ENCODE peak calls at places on chromosomes 12 and 14, in ten cellular contexts. C, A, Y, E, W, B, H, M, S and I are unnamed samples.

GRCh38 chr12:10732554-10732953 is 9.4 kb upstream of the YBX3 start:
- DNase-seq in C (no peak), A (no peak), Y (no peak), E (no peak), W (no peak), B (no peak), H (no peak), M (no peak), S (no peak), I (no peak)

GRCh38 chr14:92520102-92520651 is 6.6 kb downstream of the RIN3 start:
- DNase-seq in C (no peak), A (no peak), Y (no peak), E (no peak), W (no peak), B (no peak), H (no peak), M (no peak), S (no peak), I (no peak)

GRCh38 chr12:61097991-61098580 is 1162.1 kb upstream of the USP15 start:
- DNase-seq in C (no peak), A (no peak), Y (no peak), E (no peak), W (no peak), B (no peak), H (no peak), M (no peak), S (no peak), I (no peak)

GRCh38 chr14:27528328-27528727 is 930.5 kb upstream of the NOVA1 start:
- DNase-seq in C (no peak), A (no peak), Y (no peak), E (no peak), W (no peak), B (no peak), H (no peak), M (no peak), S (no peak), I (no peak)

GRCh38 chr12:105995986-105996385 is 142.8 kb downstream of the NUAK1 start:
- DNase-seq in C (no peak), A (no peak), Y (no peak), E (no peak), W (no peak), B (no peak), H (peak; percentile 41), M (no peak), S (no peak), I (no peak)

GRCh38 chr14:100621806-100622205 is 34.6 kb upstream of the BEGAIN start:
- DNase-seq in C (no peak), A (no peak), Y (no peak), E (peak; percentile 15), W (no peak), B (no peak), H (no peak), M (peak; percentile 46), S (no peak), I (no peak)

GRCh38 chr12:31324845-31325523 is 966 bp downstream of the SINHCAF start:
- DNase-seq in C (no peak), A (no peak), Y (no peak), E (no peak), W (peak; percentile 53), B (peak; percentile 59), H (peak; percentile 49), M (peak; percentile 80), S (peak; percentile 60), I (peak; percentile 54)

GRCh38 chr14:101962503-101962874 is 1.9 kb upstream of the DYNC1H1 start:
- DNase-seq in C (no peak), A (peak; percentile 70), Y (peak; percentile 48), E (peak; percentile 21), W (no peak), B (no peak), H (peak; percentile 93), M (peak; percentile 76), S (peak; percentile 92), I (peak; percentile 81)

GRCh38 chr14:55104051-55104954 is 24.7 kb upstream of the LGALS3 start:
- DNase-seq in C (no peak), A (no peak), Y (no peak), E (no peak), W (no peak), B (no peak), H (no peak), M (peak; percentile 46), S (no peak), I (no peak)

GRCh38 chr12:111093428-111094142 is 173.2 kb upstream of the MYL2 start:
- DNase-seq in C (no peak), A (no peak), Y (no peak), E (no peak), W (no peak), B (peak; percentile 75), H (no peak), M (no peak), S (no peak), I (no peak)

GRCh38 chr14:37230551-37231194 is 32.9 kb downstream of the MIPOL1 start:
- DNase-seq in C (no peak), A (no peak), Y (no peak), E (peak; percentile 48), W (no peak), B (peak; percentile 50), H (peak; percentile 77), M (no peak), S (no peak), I (no peak)

GRCh38 chr12:89682284-89682683 is 26.4 kb downstream of the ATP2B1 start:
- DNase-seq in C (no peak), A (no peak), Y (no peak), E (no peak), W (no peak), B (no peak), H (no peak), M (no peak), S (no peak), I (no peak)

GRCh38 chr14:98685725-98686124 is 586.3 kb downstream of the BCL11B start:
- DNase-seq in C (no peak), A (no peak), Y (no peak), E (no peak), W (no peak), B (no peak), H (no peak), M (no peak), S (no peak), I (no peak)
- H3K4me1 ChIP-seq in C (no peaks in the 10 kb centered on the region), A (no peaks in the 10 kb centered on the region), Y (no peaks in the 10 kb centered on the region), E (no peaks in the 10 kb centered on the region), W (no peaks in the 10 kb centered on the region), B (no peaks in the 10 kb centered on the region), H (no peaks in the 10 kb centered on the region), M (no peaks in the 10 kb centered on the region), S (no peaks in the 10 kb centered on the region), I (no peaks in the 10 kb centered on the region)

GRCh38 chr12:114679452-114679875 is 4.5 kb downstream of the TBX3 start:
- DNase-seq in C (no peak), A (no peak), Y (no peak), E (no peak), W (no peak), B (no peak), H (peak; percentile 71), M (no peak), S (no peak), I (no peak)

GRCh38 chr12:114680498-114681148 is 3.4 kb downstream of the TBX3 start:
- DNase-seq in C (no peak), A (no peak), Y (no peak), E (no peak), W (no peak), B (no peak), H (no peak), M (no peak), S (no peak), I (no peak)

GRCh38 chr12:114679942-114680341 is 4.0 kb downstream of the TBX3 start:
- DNase-seq in C (no peak), A (no peak), Y (no peak), E (no peak), W (no peak), B (no peak), H (no peak), M (no peak), S (no peak), I (no peak)

GRCh38 chr12:114678028-114678427 is 5.9 kb downstream of the TBX3 start:
- DNase-seq in C (no peak), A (no peak), Y (no peak), E (no peak), W (no peak), B (no peak), H (no peak), M (no peak), S (no peak), I (no peak)

GRCh38 chr12:114678718-114679117 is 5.3 kb downstream of the TBX3 start:
- DNase-seq in C (no peak), A (no peak), Y (no peak), E (no peak), W (no peak), B (no peak), H (no peak), M (no peak), S (no peak), I (peak; percentile 44)
- H3K4me3 ChIP-seq in C (no peak overlapping the region), A (peak overlapping the region; percentile 72), Y (peak overlapping the region; percentile 49), E (no peak overlapping the region), W (peak overlapping the region; percentile 84), B (peak overlapping the region; percentile 89), H (peak overlapping the region; percentile 69), M (peak overlapping the region; percentile 72), S (no peak overlapping the region), I (peak overlapping the region; percentile 77)

DNA sequence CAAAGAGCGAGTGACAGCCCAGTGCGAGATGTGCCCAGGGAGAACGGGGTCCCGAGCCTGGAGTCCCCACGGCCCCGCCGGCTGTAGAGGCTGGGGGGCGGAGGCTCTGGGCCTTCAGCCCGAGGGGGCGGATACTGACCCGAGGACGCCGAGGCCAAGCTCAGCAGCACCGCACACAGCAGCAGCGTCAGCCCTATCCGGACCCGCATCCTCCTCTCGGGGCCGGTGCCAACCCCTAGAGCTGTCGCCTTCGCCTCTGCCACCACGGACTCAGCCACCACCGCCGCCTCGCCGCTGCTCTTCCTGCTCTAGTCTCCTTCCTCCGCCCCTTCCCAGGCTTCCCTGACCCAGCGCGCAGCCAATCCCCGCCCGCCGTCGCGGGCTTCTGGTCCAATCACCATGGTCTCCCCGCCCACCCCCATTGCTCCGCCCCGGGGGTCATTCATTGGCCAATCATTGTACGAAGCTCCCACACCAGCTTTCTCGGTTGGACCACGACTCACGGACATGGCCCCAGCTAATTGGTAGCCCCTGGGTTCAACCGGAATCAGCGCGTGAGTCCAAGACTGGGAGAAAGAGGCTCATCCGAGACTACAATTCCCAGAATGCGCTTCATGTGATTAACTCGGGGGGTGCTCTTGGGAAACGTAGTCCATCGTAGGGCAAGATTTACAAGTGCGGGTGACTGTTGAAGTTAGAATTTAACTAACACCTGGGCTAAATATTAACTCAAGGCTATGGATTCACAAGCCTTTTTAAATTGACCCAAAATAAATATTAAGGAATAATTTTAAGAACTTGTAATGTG is at the start of gene SEL1L:
- DNase-seq in C (peak; percentile 97), A (peak; percentile 99), Y (peak; percentile 99), E (peak; percentile 99), W (peak; percentile 100), B (peak; percentile 100), H (peak; percentile 99), M (peak; percentile 100), S (peak; percentile 99), I (peak; percentile 100)
- TF ChIP-seq POLR2A in C (peak; percentile 73), A (peak; percentile 88), Y (peak; percentile 56), E (peak; percentile 29), W (peak; percentile 65), B (peak; percentile 77), H (peak; percentile 90), M (peak; percentile 88), S (peak; percentile 99), I (peak; percentile 85)

DNA sequence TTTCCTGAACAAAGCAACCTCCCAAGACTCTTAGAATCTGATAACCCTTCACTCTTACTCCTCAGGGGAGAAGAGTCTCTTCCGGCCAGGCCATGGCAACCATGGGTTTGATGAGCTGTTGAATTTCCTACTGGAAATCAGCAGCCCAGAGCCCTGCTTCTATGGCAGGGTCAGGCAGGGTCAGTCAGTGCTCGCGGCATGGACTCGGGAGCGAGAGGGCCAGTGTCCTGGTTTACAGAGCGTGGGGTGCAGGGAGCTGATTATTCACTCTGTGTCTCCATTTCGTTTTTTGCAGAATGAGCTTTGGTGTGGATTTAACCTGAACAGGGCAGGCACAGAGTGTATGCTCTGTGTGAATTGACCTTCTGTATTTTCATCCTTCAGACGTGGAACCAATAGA is 340.6 kb upstream of the SFSWAP start:
- DNase-seq in C (no peak), A (no peak), Y (no peak), E (no peak), W (no peak), B (no peak), H (no peak), M (no peak), S (no peak), I (no peak)
- H3K4me1 ChIP-seq in C (no peaks in the 10 kb centered on the region), A (no peaks in the 10 kb centered on the region), Y (peaks cover 28% of the 10 kb centered on the region), E (no peaks in the 10 kb centered on the region), W (no peaks in the 10 kb centered on the region), B (no peaks in the 10 kb centered on the region), H (no peaks in the 10 kb centered on the region), M (peaks cover 11% of the 10 kb centered on the region), S (no peaks in the 10 kb centered on the region), I (peaks cover 13% of the 10 kb centered on the region)